ENCODE peak calls at places on chromosomes 7 and 10, in ten cellular contexts. One of them, this sample, is unnamed.

GRCh38 chr10:3412071-3412582 is 239.5 kb upstream of the PITRM1 start:
- DNase-seq in iPS DF 6.9: no peak
- DNase-seq in prostate gland: no peak
- DNase-seq in heart right ventricle: no peak
- DNase-seq in pancreas: no peak
- DNase-seq in CD4-positive, alpha-beta T cell: no peak
- DNase-seq in Panc1: no peak
- DNase-seq in heart left ventricle: no peak
- DNase-seq in ovary: no peak
- DNase-seq in AG04450: no peak
- DNase-seq in this sample: no peak

GRCh38 chr10:95214369-95214768 is 20.3 kb downstream of the ACSM6 start:
- DNase-seq in iPS DF 6.9: no peak
- DNase-seq in prostate gland: no peak
- DNase-seq in heart right ventricle: no peak
- DNase-seq in pancreas: no peak
- DNase-seq in CD4-positive, alpha-beta T cell: no peak
- DNase-seq in Panc1: no peak
- DNase-seq in heart left ventricle: no peak
- DNase-seq in ovary: no peak
- DNase-seq in AG04450: no peak
- DNase-seq in this sample: no peak

GRCh38 chr7:128017880-128018845 is 13.1 kb downstream of the LRRC4 start:
- DNase-seq in iPS DF 6.9: no peak
- DNase-seq in prostate gland: no peak
- DNase-seq in heart right ventricle: no peak
- DNase-seq in pancreas: no peak
- DNase-seq in CD4-positive, alpha-beta T cell: no peak
- DNase-seq in Panc1: no peak
- DNase-seq in heart left ventricle: no peak
- DNase-seq in ovary: no peak
- DNase-seq in AG04450: no peak
- DNase-seq in this sample: no peak

GRCh38 chr10:5551531-5552375 is 27.0 kb downstream of the CALML3 start:
- DNase-seq in iPS DF 6.9: no peak
- DNase-seq in prostate gland: no peak
- DNase-seq in heart right ventricle: no peak
- DNase-seq in pancreas: no peak
- DNase-seq in CD4-positive, alpha-beta T cell: peak; percentile 16
- DNase-seq in Panc1: no peak
- DNase-seq in heart left ventricle: peak; percentile 15
- DNase-seq in ovary: no peak
- DNase-seq in AG04450: no peak
- DNase-seq in this sample: no peak

GRCh38 chr10:93579089-93579488 is 12.6 kb downstream of the FFAR4 start:
- DNase-seq in iPS DF 6.9: no peak
- DNase-seq in prostate gland: no peak
- DNase-seq in heart right ventricle: no peak
- DNase-seq in pancreas: no peak
- DNase-seq in CD4-positive, alpha-beta T cell: no peak
- DNase-seq in Panc1: peak; percentile 45
- DNase-seq in heart left ventricle: no peak
- DNase-seq in ovary: no peak
- DNase-seq in AG04450: no peak
- DNase-seq in this sample: no peak

GRCh38 chr7:72430531-72430930 is 18.4 kb upstream of the CALN1 start:
- DNase-seq in iPS DF 6.9: peak; percentile 47
- DNase-seq in prostate gland: no peak
- DNase-seq in heart right ventricle: no peak
- DNase-seq in pancreas: no peak
- DNase-seq in CD4-positive, alpha-beta T cell: no peak
- DNase-seq in Panc1: no peak
- DNase-seq in heart left ventricle: no peak
- DNase-seq in ovary: no peak
- DNase-seq in AG04450: no peak
- DNase-seq in this sample: no peak

GRCh38 chr7:138396251-138397070 is 63.6 kb upstream of the TRIM24 start:
- DNase-seq in iPS DF 6.9: no peak
- DNase-seq in prostate gland: no peak
- DNase-seq in heart right ventricle: no peak
- DNase-seq in pancreas: no peak
- DNase-seq in CD4-positive, alpha-beta T cell: no peak
- DNase-seq in Panc1: no peak
- DNase-seq in heart left ventricle: no peak
- DNase-seq in ovary: no peak
- DNase-seq in AG04450: no peak
- DNase-seq in this sample: no peak

GRCh38 chr10:510415-510881 is 179.0 kb downstream of the DIP2C start:
- DNase-seq in iPS DF 6.9: no peak
- DNase-seq in prostate gland: peak; percentile 75
- DNase-seq in heart right ventricle: no peak
- DNase-seq in pancreas: peak; percentile 47
- DNase-seq in CD4-positive, alpha-beta T cell: no peak
- DNase-seq in Panc1: no peak
- DNase-seq in heart left ventricle: peak; percentile 54
- DNase-seq in ovary: no peak
- DNase-seq in AG04450: no peak
- DNase-seq in this sample: peak; percentile 73

GRCh38 chr7:15557186-15557585 is 4.6 kb downstream of the AGMO start:
- DNase-seq in iPS DF 6.9: no peak
- DNase-seq in prostate gland: no peak
- DNase-seq in heart right ventricle: no peak
- DNase-seq in pancreas: no peak
- DNase-seq in CD4-positive, alpha-beta T cell: no peak
- DNase-seq in Panc1: no peak
- DNase-seq in heart left ventricle: no peak
- DNase-seq in ovary: no peak
- DNase-seq in AG04450: no peak
- DNase-seq in this sample: no peak

GRCh38 chr10:30425336-30426075 is 8.5 kb upstream of the MAP3K8 start:
- DNase-seq in iPS DF 6.9: no peak
- DNase-seq in prostate gland: no peak
- DNase-seq in heart right ventricle: no peak
- DNase-seq in pancreas: no peak
- DNase-seq in CD4-positive, alpha-beta T cell: no peak
- DNase-seq in Panc1: no peak
- DNase-seq in heart left ventricle: no peak
- DNase-seq in ovary: no peak
- DNase-seq in AG04450: no peak
- DNase-seq in this sample: no peak

GRCh38 chr10:30420774-30421173 is 13.2 kb upstream of the MAP3K8 start:
- DNase-seq in iPS DF 6.9: no peak
- DNase-seq in prostate gland: no peak
- DNase-seq in heart right ventricle: no peak
- DNase-seq in pancreas: no peak
- DNase-seq in CD4-positive, alpha-beta T cell: no peak
- DNase-seq in Panc1: no peak
- DNase-seq in heart left ventricle: no peak
- DNase-seq in ovary: no peak
- DNase-seq in AG04450: no peak
- DNase-seq in this sample: no peak

GRCh38 chr10:30420266-30420665 is 13.7 kb upstream of the MAP3K8 start:
- DNase-seq in iPS DF 6.9: no peak
- DNase-seq in prostate gland: no peak
- DNase-seq in heart right ventricle: no peak
- DNase-seq in pancreas: no peak
- DNase-seq in CD4-positive, alpha-beta T cell: no peak
- DNase-seq in Panc1: no peak
- DNase-seq in heart left ventricle: no peak
- DNase-seq in ovary: no peak
- DNase-seq in AG04450: no peak
- DNase-seq in this sample: no peak

GRCh38 chr10:30422296-30422695 is 11.7 kb upstream of the MAP3K8 start:
- DNase-seq in iPS DF 6.9: no peak
- DNase-seq in prostate gland: no peak
- DNase-seq in heart right ventricle: no peak
- DNase-seq in pancreas: no peak
- DNase-seq in CD4-positive, alpha-beta T cell: no peak
- DNase-seq in Panc1: no peak
- DNase-seq in heart left ventricle: no peak
- DNase-seq in ovary: no peak
- DNase-seq in AG04450: no peak
- DNase-seq in this sample: no peak

DNA sequence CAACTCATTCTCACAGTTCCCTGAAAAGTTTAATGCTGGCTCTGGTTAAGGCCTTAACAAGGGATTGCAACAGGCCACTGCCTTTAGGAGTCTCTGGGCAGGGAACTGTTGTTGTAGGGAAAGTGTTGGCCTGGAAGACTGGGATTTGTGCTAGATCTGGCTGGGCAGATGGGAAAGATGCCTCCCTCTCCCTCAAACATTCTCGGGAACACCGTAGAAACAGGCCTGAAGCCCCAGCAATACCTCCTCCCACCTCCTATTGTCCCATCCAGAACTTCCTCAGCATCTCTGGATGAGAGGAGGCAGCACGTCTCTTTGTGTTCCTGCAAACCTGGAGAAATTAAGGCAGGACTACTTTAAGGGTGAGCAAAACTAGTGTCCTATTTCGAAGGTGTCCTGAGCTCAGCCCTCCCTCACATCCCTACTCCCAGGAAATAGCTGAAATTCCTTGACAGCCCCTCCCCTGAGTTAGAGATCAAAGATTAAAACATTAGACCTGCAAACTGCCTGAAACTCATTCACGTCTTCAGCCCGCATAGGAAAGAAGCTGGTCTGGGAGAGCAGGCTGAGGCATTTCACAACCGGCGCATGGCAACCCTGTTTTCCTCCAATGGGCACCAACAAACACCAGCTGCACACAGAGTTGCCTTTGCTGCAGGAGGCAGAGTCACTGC is 10.9 kb upstream of the MAP3K8 start:
- DNase-seq in iPS DF 6.9: no peak
- DNase-seq in prostate gland: peak; percentile 29
- DNase-seq in heart right ventricle: peak; percentile 48
- DNase-seq in pancreas: no peak
- DNase-seq in CD4-positive, alpha-beta T cell: no peak
- DNase-seq in Panc1: no peak
- DNase-seq in heart left ventricle: peak; percentile 63
- DNase-seq in ovary: no peak
- DNase-seq in AG04450: peak; percentile 60
- DNase-seq in this sample: no peak
- H3K27ac ChIP-seq in iPS DF 6.9: no peak overlapping the region
- H3K27ac ChIP-seq in prostate gland: no peak overlapping the region
- H3K27ac ChIP-seq in heart right ventricle: peak overlapping the region; percentile 64
- H3K27ac ChIP-seq in pancreas: peak overlapping the region; percentile 52
- H3K27ac ChIP-seq in CD4-positive, alpha-beta T cell: no peak overlapping the region
- H3K27ac ChIP-seq in Panc1: peak overlapping the region; percentile 39
- H3K27ac ChIP-seq in heart left ventricle: peak overlapping the region; percentile 45
- H3K27ac ChIP-seq in ovary: peak overlapping the region; percentile 42
- H3K27ac ChIP-seq in AG04450: peak overlapping the region; percentile 77
- H3K27ac ChIP-seq in this sample: peak overlapping the region; percentile 45

GRCh38 chr7:81140775-81141174 is 221.9 kb upstream of the SEMA3C start:
- DNase-seq in iPS DF 6.9: no peak
- DNase-seq in prostate gland: no peak
- DNase-seq in heart right ventricle: no peak
- DNase-seq in pancreas: no peak
- DNase-seq in CD4-positive, alpha-beta T cell: no peak
- DNase-seq in Panc1: no peak
- DNase-seq in heart left ventricle: no peak
- DNase-seq in ovary: no peak
- DNase-seq in AG04450: no peak
- DNase-seq in this sample: no peak
- H3K27ac ChIP-seq in iPS DF 6.9: no peak overlapping the region
- H3K27ac ChIP-seq in prostate gland: no peak overlapping the region
- H3K27ac ChIP-seq in heart right ventricle: no peak overlapping the region
- H3K27ac ChIP-seq in pancreas: no peak overlapping the region
- H3K27ac ChIP-seq in CD4-positive, alpha-beta T cell: no peak overlapping the region
- H3K27ac ChIP-seq in Panc1: peak overlapping the region; percentile 50
- H3K27ac ChIP-seq in heart left ventricle: no peak overlapping the region
- H3K27ac ChIP-seq in ovary: no peak overlapping the region
- H3K27ac ChIP-seq in AG04450: no peak overlapping the region
- H3K27ac ChIP-seq in this sample: no peak overlapping the region

GRCh38 chr7:157470699-157471098 is 133.9 kb downstream of the DNAJB6 start:
- DNase-seq in iPS DF 6.9: no peak
- DNase-seq in prostate gland: no peak
- DNase-seq in heart right ventricle: no peak
- DNase-seq in pancreas: no peak
- DNase-seq in CD4-positive, alpha-beta T cell: no peak
- DNase-seq in Panc1: no peak
- DNase-seq in heart left ventricle: no peak
- DNase-seq in ovary: no peak
- DNase-seq in AG04450: no peak
- DNase-seq in this sample: no peak
- H3K27ac ChIP-seq in iPS DF 6.9: no peak overlapping the region
- H3K27ac ChIP-seq in prostate gland: no peak overlapping the region
- H3K27ac ChIP-seq in heart right ventricle: no peak overlapping the region
- H3K27ac ChIP-seq in pancreas: no peak overlapping the region
- H3K27ac ChIP-seq in CD4-positive, alpha-beta T cell: no peak overlapping the region
- H3K27ac ChIP-seq in Panc1: no peak overlapping the region
- H3K27ac ChIP-seq in heart left ventricle: no peak overlapping the region
- H3K27ac ChIP-seq in ovary: no peak overlapping the region
- H3K27ac ChIP-seq in AG04450: no peak overlapping the region
- H3K27ac ChIP-seq in this sample: no peak overlapping the region

GRCh38 chr7:64045301-64046040 is at the start of gene ZNF727:
- DNase-seq in iPS DF 6.9: no peak
- DNase-seq in prostate gland: peak; percentile 58
- DNase-seq in heart right ventricle: peak; percentile 65
- DNase-seq in pancreas: peak; percentile 71
- DNase-seq in CD4-positive, alpha-beta T cell: no peak
- DNase-seq in Panc1: no peak
- DNase-seq in heart left ventricle: peak; percentile 85
- DNase-seq in ovary: peak; percentile 83
- DNase-seq in AG04450: no peak
- DNase-seq in this sample: peak; percentile 84
- H3K27ac ChIP-seq in iPS DF 6.9: no peak within 1 kb of the TSS
- H3K27ac ChIP-seq in prostate gland: peak within 1 kb of the TSS; percentile 72
- H3K27ac ChIP-seq in heart right ventricle: peak within 1 kb of the TSS; percentile 86
- H3K27ac ChIP-seq in pancreas: peak within 1 kb of the TSS; percentile 79
- H3K27ac ChIP-seq in CD4-positive, alpha-beta T cell: no peak within 1 kb of the TSS
- H3K27ac ChIP-seq in Panc1: no peak within 1 kb of the TSS
- H3K27ac ChIP-seq in heart left ventricle: peak within 1 kb of the TSS; percentile 89
- H3K27ac ChIP-seq in ovary: peak within 1 kb of the TSS; percentile 84
- H3K27ac ChIP-seq in AG04450: no peak within 1 kb of the TSS
- H3K27ac ChIP-seq in this sample: peak within 1 kb of the TSS; percentile 85

GRCh38 chr7:98194672-98195457 is 16.4 kb upstream of the BHLHA15 start:
- DNase-seq in iPS DF 6.9: no peak
- DNase-seq in prostate gland: no peak
- DNase-seq in heart right ventricle: no peak
- DNase-seq in pancreas: no peak
- DNase-seq in CD4-positive, alpha-beta T cell: no peak
- DNase-seq in Panc1: no peak
- DNase-seq in heart left ventricle: no peak
- DNase-seq in ovary: no peak
- DNase-seq in AG04450: no peak
- DNase-seq in this sample: no peak
- H3K27ac ChIP-seq in iPS DF 6.9: no peak overlapping the region
- H3K27ac ChIP-seq in prostate gland: no peak overlapping the region
- H3K27ac ChIP-seq in heart right ventricle: no peak overlapping the region
- H3K27ac ChIP-seq in pancreas: no peak overlapping the region
- H3K27ac ChIP-seq in CD4-positive, alpha-beta T cell: no peak overlapping the region
- H3K27ac ChIP-seq in Panc1: no peak overlapping the region
- H3K27ac ChIP-seq in heart left ventricle: no peak overlapping the region
- H3K27ac ChIP-seq in ovary: no peak overlapping the region
- H3K27ac ChIP-seq in AG04450: no peak overlapping the region
- H3K27ac ChIP-seq in this sample: no peak overlapping the region

This sample was measured in caudate nucleus.